ENCODE peak calls at places on chromosome 13, in five cellular contexts. One of them, this sample, is unnamed.
A peak's percentile ranks its signal among the peaks of the same experiment; 100 is the strongest.

GRCh38 chr13:28321751-28322150 is 173.2 kb downstream of the FLT1 start:
- DNase-seq in OCI-LY7: no peak
- DNase-seq in fibroblast of mammary gland: peak; percentile 7
- DNase-seq in DND-41: no peak
- DNase-seq in AG04450: no peak
- DNase-seq in this sample: no peak

GRCh38 chr13:48505597-48506091 is 27.2 kb downstream of the RCBTB2 start:
- DNase-seq in OCI-LY7: peak; percentile 88
- DNase-seq in fibroblast of mammary gland: no peak
- DNase-seq in DND-41: peak; percentile 81
- DNase-seq in AG04450: peak; percentile 8
- DNase-seq in this sample: peak; percentile 19

GRCh38 chr13:90545070-90545840 is 802.2 kb upstream of the MIR17HG start:
- DNase-seq in OCI-LY7: no peak
- DNase-seq in fibroblast of mammary gland: no peak
- DNase-seq in DND-41: no peak
- DNase-seq in AG04450: no peak
- DNase-seq in this sample: peak; percentile 8

GRCh38 chr13:110388141-110388943 is 81.3 kb downstream of the COL4A2 start:
- DNase-seq in OCI-LY7: no peak
- DNase-seq in fibroblast of mammary gland: peak; percentile 86
- DNase-seq in DND-41: no peak
- DNase-seq in AG04450: no peak
- DNase-seq in this sample: peak; percentile 75

GRCh38 chr13:48302920-48303330 is 626 bp upstream of the RB1 start:
- DNase-seq in OCI-LY7: no peak
- DNase-seq in fibroblast of mammary gland: no peak
- DNase-seq in DND-41: no peak
- DNase-seq in AG04450: no peak
- DNase-seq in this sample: no peak

GRCh38 chr13:110350509-110350908 is 43.4 kb downstream of the COL4A2 start:
- DNase-seq in OCI-LY7: no peak
- DNase-seq in fibroblast of mammary gland: no peak
- DNase-seq in DND-41: no peak
- DNase-seq in AG04450: no peak
- DNase-seq in this sample: no peak

GRCh38 chr13:52067237-52067636 is 42.7 kb downstream of the UTP14C start:
- DNase-seq in OCI-LY7: peak; percentile 8
- DNase-seq in fibroblast of mammary gland: peak; percentile 10
- DNase-seq in DND-41: no peak
- DNase-seq in AG04450: no peak
- DNase-seq in this sample: peak; percentile 10

GRCh38 chr13:29583073-29583785 is 12.3 kb downstream of the SLC7A1 start:
- DNase-seq in OCI-LY7: no peak
- DNase-seq in fibroblast of mammary gland: peak; percentile 87
- DNase-seq in DND-41: no peak
- DNase-seq in AG04450: no peak
- DNase-seq in this sample: peak; percentile 90

GRCh38 chr13:60061737-60062136 is 102.0 kb downstream of the DIAPH3 start:
- DNase-seq in OCI-LY7: no peak
- DNase-seq in fibroblast of mammary gland: no peak
- DNase-seq in DND-41: no peak
- DNase-seq in AG04450: no peak
- DNase-seq in this sample: no peak

GRCh38 chr13:51349016-51349415 is 9.5 kb downstream of the SERPINE3 start:
- DNase-seq in OCI-LY7: no peak
- DNase-seq in fibroblast of mammary gland: no peak
- DNase-seq in DND-41: no peak
- DNase-seq in AG04450: no peak
- DNase-seq in this sample: no peak

GRCh38 chr13:52916483-52916990 is 68.1 kb upstream of the PCDH8 start:
- DNase-seq in OCI-LY7: no peak
- DNase-seq in fibroblast of mammary gland: no peak
- DNase-seq in DND-41: no peak
- DNase-seq in AG04450: no peak
- DNase-seq in this sample: no peak

GRCh38 chr13:100464006-100464405 is 124.6 kb downstream of the GGACT start:
- DNase-seq in OCI-LY7: no peak
- DNase-seq in fibroblast of mammary gland: no peak
- DNase-seq in DND-41: no peak
- DNase-seq in AG04450: no peak
- DNase-seq in this sample: no peak

GRCh38 chr13:110036060-110036459 is 249.7 kb upstream of the IRS2 start:
- DNase-seq in OCI-LY7: no peak
- DNase-seq in fibroblast of mammary gland: no peak
- DNase-seq in DND-41: no peak
- DNase-seq in AG04450: no peak
- DNase-seq in this sample: no peak

GRCh38 chr13:33349996-33350826 is 64.7 kb upstream of the STARD13 start:
- DNase-seq in OCI-LY7: no peak
- DNase-seq in fibroblast of mammary gland: peak; percentile 40
- DNase-seq in DND-41: no peak
- DNase-seq in AG04450: no peak
- DNase-seq in this sample: peak; percentile 67

GRCh38 chr13:33347866-33348265 is 62.3 kb upstream of the STARD13 start:
- DNase-seq in OCI-LY7: no peak
- DNase-seq in fibroblast of mammary gland: no peak
- DNase-seq in DND-41: no peak
- DNase-seq in AG04450: no peak
- DNase-seq in this sample: no peak

GRCh38 chr13:33351324-33351723 is 65.8 kb upstream of the STARD13 start:
- DNase-seq in OCI-LY7: no peak
- DNase-seq in fibroblast of mammary gland: peak; percentile 76
- DNase-seq in DND-41: no peak
- DNase-seq in AG04450: no peak
- DNase-seq in this sample: peak; percentile 74

GRCh38 chr13:33348366-33348765 is 62.8 kb upstream of the STARD13 start:
- DNase-seq in OCI-LY7: no peak
- DNase-seq in fibroblast of mammary gland: peak; percentile 58
- DNase-seq in DND-41: no peak
- DNase-seq in AG04450: peak; percentile 65
- DNase-seq in this sample: peak; percentile 48

GRCh38 chr13:33349314-33349995 is 63.9 kb upstream of the STARD13 start:
- DNase-seq in OCI-LY7: no peak
- DNase-seq in fibroblast of mammary gland: peak; percentile 27
- DNase-seq in DND-41: no peak
- DNase-seq in AG04450: no peak
- DNase-seq in this sample: peak; percentile 25
- H3K4me3 ChIP-seq in OCI-LY7: no peak overlapping the region
- H3K4me3 ChIP-seq in fibroblast of mammary gland: peak overlapping the region; percentile 48
- H3K4me3 ChIP-seq in DND-41: no peak overlapping the region
- H3K4me3 ChIP-seq in AG04450: peak overlapping the region; percentile 67
- H3K4me3 ChIP-seq in this sample: peak overlapping the region; percentile 89

GRCh38 chr13:113550453-113550852 is 34.1 kb upstream of the TFDP1 start:
- DNase-seq in OCI-LY7: no peak
- DNase-seq in fibroblast of mammary gland: no peak
- DNase-seq in DND-41: no peak
- DNase-seq in AG04450: no peak
- DNase-seq in this sample: no peak
- H3K4me3 ChIP-seq in OCI-LY7: no peak overlapping the region
- H3K4me3 ChIP-seq in fibroblast of mammary gland: no peak overlapping the region
- H3K4me3 ChIP-seq in DND-41: no peak overlapping the region
- H3K4me3 ChIP-seq in AG04450: no peak overlapping the region
- H3K4me3 ChIP-seq in this sample: no peak overlapping the region

GRCh38 chr13:50222569-50223332 is 207.5 kb downstream of the KCNRG start:
- DNase-seq in OCI-LY7: no peak
- DNase-seq in fibroblast of mammary gland: peak; percentile 95
- DNase-seq in DND-41: no peak
- DNase-seq in AG04450: no peak
- DNase-seq in this sample: peak; percentile 88
- H3K4me3 ChIP-seq in OCI-LY7: no peak overlapping the region
- H3K4me3 ChIP-seq in fibroblast of mammary gland: peak overlapping the region; percentile 33
- H3K4me3 ChIP-seq in DND-41: no peak overlapping the region
- H3K4me3 ChIP-seq in AG04450: peak overlapping the region; percentile 47
- H3K4me3 ChIP-seq in this sample: peak overlapping the region; percentile 67

GRCh38 chr13:75479102-75479501 is 2.9 kb downstream of the TBC1D4 start:
- DNase-seq in OCI-LY7: no peak
- DNase-seq in fibroblast of mammary gland: no peak
- DNase-seq in DND-41: no peak
- DNase-seq in AG04450: no peak
- DNase-seq in this sample: no peak

GRCh38 chr13:75481176-75482069 is 546 bp downstream of the TBC1D4 start:
- DNase-seq in OCI-LY7: peak; percentile 66
- DNase-seq in fibroblast of mammary gland: no peak
- DNase-seq in DND-41: no peak
- DNase-seq in AG04450: no peak
- DNase-seq in this sample: peak; percentile 70

GRCh38 chr13:75482070-75482819 is at the start of gene TBC1D4:
- DNase-seq in OCI-LY7: peak; percentile 91
- DNase-seq in fibroblast of mammary gland: peak; percentile 87
- DNase-seq in DND-41: peak; percentile 72
- DNase-seq in AG04450: peak; percentile 67
- DNase-seq in this sample: peak; percentile 94

GRCh38 chr13:75482820-75483079 is 781 bp upstream of the TBC1D4 start:
- DNase-seq in OCI-LY7: no peak
- DNase-seq in fibroblast of mammary gland: no peak
- DNase-seq in DND-41: no peak
- DNase-seq in AG04450: no peak
- DNase-seq in this sample: no peak

DNA sequence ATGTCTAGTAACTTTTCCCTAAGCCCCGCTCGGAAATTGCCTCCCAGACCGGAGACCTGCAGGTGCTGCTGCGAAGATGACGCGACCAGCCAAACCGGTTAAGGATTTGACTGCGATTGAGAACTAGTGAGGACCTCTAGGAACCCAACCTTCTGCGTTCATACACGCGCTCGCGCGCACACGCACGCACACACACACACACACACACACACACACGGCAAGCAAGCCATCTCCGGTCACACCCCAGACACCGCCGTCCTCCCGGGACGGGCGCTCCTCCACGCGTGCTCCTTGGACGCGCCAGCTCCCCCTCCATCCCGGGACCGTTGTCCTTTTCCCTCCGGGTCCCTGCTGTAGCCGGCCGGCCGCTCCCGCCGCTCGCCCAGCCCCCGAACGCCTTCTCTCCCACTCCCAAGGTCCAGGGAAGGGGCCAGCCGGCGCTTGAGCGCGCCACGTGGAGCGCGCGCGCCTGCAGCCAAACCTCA is 1.2 kb downstream of the TBC1D4 start:
- DNase-seq in OCI-LY7: peak; percentile 82
- DNase-seq in fibroblast of mammary gland: peak; percentile 63
- DNase-seq in DND-41: no peak
- DNase-seq in AG04450: no peak
- DNase-seq in this sample: peak; percentile 61
- H3K4me3 ChIP-seq in OCI-LY7: peak overlapping the region; percentile 76
- H3K4me3 ChIP-seq in fibroblast of mammary gland: peak overlapping the region; percentile 73
- H3K4me3 ChIP-seq in DND-41: no peak overlapping the region
- H3K4me3 ChIP-seq in AG04450: peak overlapping the region; percentile 72
- H3K4me3 ChIP-seq in this sample: peak overlapping the region; percentile 84

GRCh38 chr13:20819715-20820114 is 46.0 kb upstream of the EEF1AKMT1 start:
- DNase-seq in OCI-LY7: no peak
- DNase-seq in fibroblast of mammary gland: no peak
- DNase-seq in DND-41: no peak
- DNase-seq in AG04450: no peak
- DNase-seq in this sample: no peak

GRCh38 chr13:20815469-20815868 is 41.7 kb upstream of the EEF1AKMT1 start:
- DNase-seq in OCI-LY7: no peak
- DNase-seq in fibroblast of mammary gland: no peak
- DNase-seq in DND-41: no peak
- DNase-seq in AG04450: no peak
- DNase-seq in this sample: peak; percentile 28

GRCh38 chr13:20812890-20813289 is 39.1 kb upstream of the EEF1AKMT1 start:
- DNase-seq in OCI-LY7: no peak
- DNase-seq in fibroblast of mammary gland: no peak
- DNase-seq in DND-41: no peak
- DNase-seq in AG04450: no peak
- DNase-seq in this sample: no peak

GRCh38 chr13:20810808-20811207 is 37.0 kb upstream of the EEF1AKMT1 start:
- DNase-seq in OCI-LY7: no peak
- DNase-seq in fibroblast of mammary gland: no peak
- DNase-seq in DND-41: no peak
- DNase-seq in AG04450: no peak
- DNase-seq in this sample: no peak

DNA sequence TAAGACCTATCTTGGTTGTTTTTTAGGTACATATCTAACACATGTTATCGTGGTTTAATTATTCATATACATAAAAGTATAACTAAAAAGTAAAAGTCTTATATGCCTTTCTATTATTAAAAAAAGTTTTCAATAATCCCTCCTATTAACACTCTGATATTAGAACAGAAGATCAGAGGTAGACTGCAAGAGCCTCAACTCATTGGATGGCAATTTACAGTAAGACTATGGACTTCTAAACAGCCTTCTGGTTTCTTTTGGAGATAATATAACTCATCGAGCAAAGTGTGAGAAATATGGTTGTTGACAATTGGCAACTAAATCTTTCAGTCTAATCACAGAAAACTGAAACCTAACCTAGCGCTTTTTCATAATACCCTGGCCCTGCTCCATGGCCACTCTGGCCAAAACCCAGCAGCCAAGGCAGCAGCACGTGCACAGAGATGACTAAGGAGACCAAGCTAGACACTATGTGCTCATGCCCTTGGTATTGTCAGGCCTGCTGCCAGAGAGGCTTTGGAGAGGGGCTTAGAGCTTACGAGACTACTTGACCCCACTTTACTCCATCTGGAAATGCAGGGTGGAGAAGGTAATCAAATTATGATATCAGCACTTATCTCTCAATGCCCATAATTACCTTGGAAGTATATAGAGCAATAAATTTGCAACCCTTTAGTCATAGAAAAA is 40.6 kb upstream of the EEF1AKMT1 start:
- DNase-seq in OCI-LY7: no peak
- DNase-seq in fibroblast of mammary gland: peak; percentile 96
- DNase-seq in DND-41: no peak
- DNase-seq in AG04450: peak; percentile 91
- DNase-seq in this sample: peak; percentile 93
- H3K4me3 ChIP-seq in OCI-LY7: no peak overlapping the region
- H3K4me3 ChIP-seq in fibroblast of mammary gland: peak overlapping the region; percentile 9
- H3K4me3 ChIP-seq in DND-41: no peak overlapping the region
- H3K4me3 ChIP-seq in AG04450: peak overlapping the region; percentile 35
- H3K4me3 ChIP-seq in this sample: peak overlapping the region; percentile 62

GRCh38 chr13:30705672-30706071 is 29.7 kb upstream of the ALOX5AP start:
- DNase-seq in OCI-LY7: no peak
- DNase-seq in fibroblast of mammary gland: no peak
- DNase-seq in DND-41: no peak
- DNase-seq in AG04450: no peak
- DNase-seq in this sample: no peak
- H3K4me3 ChIP-seq in OCI-LY7: no peak overlapping the region
- H3K4me3 ChIP-seq in fibroblast of mammary gland: no peak overlapping the region
- H3K4me3 ChIP-seq in DND-41: no peak overlapping the region
- H3K4me3 ChIP-seq in AG04450: no peak overlapping the region
- H3K4me3 ChIP-seq in this sample: no peak overlapping the region

DNA sequence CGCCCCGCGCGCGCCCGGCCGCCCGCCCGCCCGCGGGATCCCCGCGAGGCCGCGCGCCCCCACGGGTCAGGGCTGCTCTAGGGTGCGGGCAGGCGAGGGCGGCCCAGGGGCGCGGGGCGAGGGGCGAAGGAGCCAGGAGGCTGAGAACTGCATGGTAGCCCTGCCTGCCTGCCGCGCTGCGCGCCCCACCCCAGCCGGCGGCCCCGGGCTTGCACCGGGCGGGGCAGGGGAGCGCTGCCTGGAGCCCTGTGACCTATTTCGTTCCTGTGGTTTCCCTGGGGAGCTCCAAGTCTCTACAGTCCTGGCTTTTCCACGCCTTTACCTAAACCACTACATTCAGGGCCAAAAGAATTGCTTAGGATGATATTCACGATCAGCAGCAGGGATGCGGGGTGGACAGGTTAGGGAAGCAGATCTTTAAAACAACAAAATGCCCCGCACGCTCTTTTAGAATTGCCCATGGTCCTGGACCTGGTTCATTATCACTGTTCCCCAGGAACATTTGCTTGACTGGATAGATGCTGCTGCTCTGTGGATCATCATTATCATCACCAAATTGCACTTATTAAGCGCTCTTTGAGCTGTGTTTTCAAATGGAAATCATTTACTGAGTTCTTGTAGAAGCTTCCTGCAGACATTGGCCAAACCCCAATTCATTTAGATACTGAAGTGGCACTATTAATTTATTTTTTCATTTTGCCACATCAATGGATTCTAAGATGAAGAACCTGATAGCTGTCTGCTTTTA is 423 bp upstream of the GPR12 start:
- DNase-seq in OCI-LY7: no peak
- DNase-seq in fibroblast of mammary gland: no peak
- DNase-seq in DND-41: no peak
- DNase-seq in AG04450: no peak
- DNase-seq in this sample: no peak
- H3K4me3 ChIP-seq in OCI-LY7: no peak overlapping the region
- H3K4me3 ChIP-seq in fibroblast of mammary gland: no peak overlapping the region
- H3K4me3 ChIP-seq in DND-41: no peak overlapping the region
- H3K4me3 ChIP-seq in AG04450: no peak overlapping the region
- H3K4me3 ChIP-seq in this sample: no peak overlapping the region

This sample was measured in GM23248.